ENCODE peak calls at places on chromosomes 13 and 19, in nine cellular contexts. Z, S, R, D, U, O, Y, T and C are unnamed samples.
A peak's percentile ranks its signal among the peaks of the same experiment; 100 is the strongest.

GRCh38 chr13:107457686-107458085 is 757.6 kb downstream of the LIG4 start:
- DNase-seq in S (no peak), U (no peak), T (no peak), O (no peak), D (no peak), Z (no peak), R (no peak), Y (no peak), C (no peak)

GRCh38 chr13:114078501-114079451 is 53.6 kb downstream of the RASA3 start:
- DNase-seq in Y (peak; percentile 10), O (peak; percentile 51), U (peak; percentile 95), D (no peak), Z (peak; percentile 69), R (no peak), T (peak; percentile 43), S (no peak), C (no peak)

GRCh38 chr13:32695602-32696250 is 109.5 kb downstream of the PDS5B start:
- DNase-seq in U (no peak), Y (no peak), R (no peak), O (no peak), T (no peak), Z (no peak), D (no peak), S (no peak), C (no peak)

GRCh38 chr13:38415233-38415632 is 65.6 kb downstream of the UFM1 start:
- DNase-seq in Z (no peak), D (no peak), Y (no peak), O (no peak), S (no peak), U (no peak), T (no peak), R (no peak), C (peak; percentile 79)

GRCh38 chr19:45882652-45883585 is 3.0 kb downstream of the IRF2BP1 start:
- DNase-seq in O (peak; percentile 69), Y (peak; percentile 45), Z (peak; percentile 83), D (peak; percentile 99), U (peak; percentile 86), T (peak; percentile 69), S (peak; percentile 77), R (peak; percentile 89), C (peak; percentile 96)

GRCh38 chr19:4278460-4278901 is 585 bp upstream of the SHD start:
- DNase-seq in Z (no peak), R (no peak), T (no peak), U (no peak), O (no peak), S (no peak), Y (no peak), D (no peak), C (no peak)

GRCh38 chr13:27396252-27396846 is 28.1 kb upstream of the GTF3A start:
- DNase-seq in Z (no peak), S (no peak), D (no peak), R (no peak), U (no peak), Y (no peak), O (no peak), T (no peak), C (no peak)

GRCh38 chr13:50762969-50763568 is 80.4 kb downstream of the DLEU7 start:
- DNase-seq in T (no peak), R (no peak), D (no peak), Y (no peak), U (no peak), Z (no peak), O (no peak), S (no peak), C (no peak)

GRCh38 chr13:100673376-100673830 is 1.2 kb downstream of the TMTC4 start:
- DNase-seq in Y (no peak), S (no peak), O (no peak), D (no peak), T (no peak), U (no peak), R (peak; percentile 29), Z (no peak), C (no peak)

GRCh38 chr19:40453151-40453735 is 9.1 kb upstream of the SERTAD3 start:
- DNase-seq in Z (peak; percentile 23), S (no peak), D (no peak), U (no peak), Y (no peak), T (no peak), R (no peak), O (no peak), C (no peak)

DNA sequence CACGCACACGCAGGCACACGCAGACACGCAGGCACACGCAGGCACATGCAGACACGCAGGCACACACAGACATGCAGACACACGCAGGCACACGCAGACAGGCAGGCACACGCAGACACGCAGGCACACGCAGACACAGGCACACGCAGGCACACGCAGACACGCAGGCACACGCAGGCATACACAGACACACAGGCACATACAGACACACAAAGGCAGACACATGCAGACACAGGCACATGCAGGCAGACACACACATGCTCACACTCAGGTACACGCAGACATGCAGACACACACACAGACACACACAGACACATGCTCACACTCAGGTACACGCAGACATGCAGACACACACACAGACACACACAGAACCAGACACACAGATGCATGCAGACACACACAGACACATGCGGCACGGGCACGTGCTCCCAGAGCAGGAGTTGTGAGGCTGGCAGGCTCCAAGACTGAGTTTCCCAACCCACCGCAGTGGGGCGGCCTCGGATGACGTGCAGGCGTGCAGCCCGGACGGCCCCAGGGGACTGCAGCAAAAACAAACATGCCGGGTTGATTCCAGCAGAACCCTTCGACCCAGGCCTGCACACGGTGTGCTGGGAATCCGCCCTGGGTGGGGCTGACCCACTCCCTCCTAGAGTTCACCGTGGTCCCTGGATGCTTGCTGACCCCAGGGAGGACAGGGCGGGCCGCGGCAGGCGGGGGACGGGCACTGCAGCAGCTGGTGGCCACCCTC is 100.0 kb downstream of the GADD45B start:
- DNase-seq in S (no peak), T (peak; percentile 12), Y (peak; percentile 18), Z (peak; percentile 94), R (peak; percentile 83), U (peak; percentile 96), D (peak; percentile 61), O (no peak), C (no peak)
- TF ChIP-seq CTCF in S (no peak), T (no peak), Y (no peak), Z (no peak), R (no peak), U (no peak), D (no peak), O (no peak), C (no peak)

GRCh38 chr19:18428837-18429674 is 8.9 kb downstream of the ISYNA1 start:
- DNase-seq in Y (no peak), D (peak; percentile 64), T (peak; percentile 66), O (no peak), U (peak; percentile 56), R (peak; percentile 91), S (no peak), Z (peak; percentile 78), C (peak; percentile 89)

GRCh38 chr19:18428173-18428836 is 9.1 kb downstream of the SSBP4 start:
- DNase-seq in S (no peak), D (no peak), U (no peak), O (no peak), T (no peak), Y (no peak), Z (no peak), R (no peak), C (no peak)

GRCh38 chr19:18431351-18432197 is 6.4 kb downstream of the ISYNA1 start:
- DNase-seq in D (no peak), O (no peak), Y (no peak), Z (no peak), S (no peak), R (no peak), T (no peak), U (no peak), C (no peak)

GRCh38 chr19:18430417-18431144 is 7.4 kb downstream of the ISYNA1 start:
- DNase-seq in T (no peak), Z (no peak), D (peak; percentile 10), U (no peak), Y (no peak), O (no peak), S (no peak), R (no peak), C (no peak)

DNA sequence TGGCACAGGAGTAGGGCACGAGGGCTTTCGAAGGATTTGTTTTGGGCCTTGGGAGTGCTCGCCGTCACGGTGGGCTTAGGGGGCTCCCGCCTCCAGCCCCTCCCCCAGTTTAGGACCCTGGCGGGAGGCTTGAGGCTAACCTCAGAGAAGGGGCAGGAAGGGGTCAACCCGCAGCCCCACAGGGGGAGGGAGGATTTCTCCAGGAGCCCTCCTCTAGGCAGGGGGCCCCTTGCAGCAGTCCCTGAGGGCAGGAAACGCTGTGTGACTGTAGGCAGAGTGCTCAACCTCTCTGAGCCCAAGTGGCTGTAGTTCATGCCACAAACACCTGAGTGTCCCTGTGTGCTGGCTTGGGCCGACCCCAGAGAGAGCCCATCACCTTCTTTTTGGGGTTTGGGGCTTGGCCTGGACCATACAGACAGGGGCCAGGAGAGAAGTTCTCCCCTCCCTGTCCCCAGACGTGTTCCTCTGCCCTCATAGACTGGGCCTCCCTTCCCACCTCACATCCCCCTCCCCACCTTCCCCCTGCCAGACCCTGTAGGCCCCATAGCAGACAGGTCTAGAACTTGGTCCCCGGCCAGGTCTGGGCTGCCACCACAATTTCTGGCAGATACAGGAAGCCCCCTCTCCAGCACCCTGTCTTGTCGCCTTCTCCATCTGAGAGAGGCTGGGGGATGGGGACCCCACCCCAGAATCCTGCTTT is 8.1 kb downstream of the ISYNA1 start:
- DNase-seq in Z (no peak), S (no peak), D (peak; percentile 13), O (no peak), U (no peak), T (no peak), R (no peak), Y (no peak), C (no peak)
- H3K4me3 ChIP-seq in Z (peak overlapping the region; percentile 29), S (no peak overlapping the region), D (no peak overlapping the region), O (no peak overlapping the region), U (no peak overlapping the region), T (peak overlapping the region; percentile 34), R (no peak overlapping the region), Y (peak overlapping the region; percentile 69), C (peak overlapping the region; percentile 38)

GRCh38 chr13:93227906-93228801 is 1.5 kb downstream of the GPC6 start:
- DNase-seq in D (peak; percentile 34), Y (peak; percentile 24), T (peak; percentile 75), U (peak; percentile 85), R (peak; percentile 55), S (no peak), O (no peak), Z (peak; percentile 89), C (no peak)
- TF ChIP-seq CTCF in D (peak; percentile 5), Y (no peak), T (peak; percentile 63), U (peak; percentile 47), R (no peak), S (no peak), O (peak; percentile 60), Z (peak; percentile 62), C (no peak)

GRCh38 chr19:50333737-50334617 is 4.8 kb upstream of the KCNC3 start:
- DNase-seq in Y (peak; percentile 80), U (no peak), R (peak; percentile 80), T (peak; percentile 9), S (no peak), D (peak; percentile 84), O (no peak), Z (no peak), C (peak; percentile 87)
- H3K4me3 ChIP-seq in Y (peak overlapping the region; percentile 88), U (peak overlapping the region; percentile 52), R (peak overlapping the region; percentile 55), T (peak overlapping the region; percentile 41), S (peak overlapping the region; percentile 46), D (peak overlapping the region; percentile 26), O (peak overlapping the region; percentile 18), Z (peak overlapping the region; percentile 55), C (peak overlapping the region; percentile 68)